ENCODE peak calls at places on chromosomes 13 and 19, in eight cellular contexts. A is sigmoid colon, C is ovary, H is heart left ventricle, D is uterus, Z is tibial nerve, T is IMR-90, V is A549. B is an unnamed sample. For H3K4me1, the result is how much of the 10 kb centered on the place peaks cover.

GRCh38 chr13:62129000-62129551 is 713.4 kb upstream of the PCDH20 start:
- DNase-seq in A (no peak), C (no peak), H (no peak), D (no peak), Z (no peak), T (no peak), V (no peak), B (no peak)

GRCh38 chr19:28428644-28429348 is 784.2 kb downstream of the UQCRFS1 start:
- DNase-seq in A (no peak), C (no peak), H (no peak), D (no peak), Z (no peak), T (no peak), V (no peak), B (no peak)

GRCh38 chr13:91200486-91200885 is 147.0 kb upstream of the MIR17HG start:
- DNase-seq in A (no peak), C (no peak), H (no peak), D (no peak), Z (no peak), T (no peak), V (no peak), B (no peak)

GRCh38 chr13:24574847-24575246 is 62.3 kb upstream of the PARP4 start:
- DNase-seq in A (no peak), C (no peak), H (no peak), D (no peak), Z (no peak), T (no peak), V (no peak), B (no peak)

GRCh38 chr19:20661150-20661819 is at the start of gene ZNF626:
- DNase-seq in A (peak), C (peak), H (peak), D (peak), Z (peak), T (peak), V (no peak), B (peak)

GRCh38 chr13:107301724-107302374 is 733.9 kb upstream of the ARGLU1 start:
- DNase-seq in A (no peak), C (no peak), H (no peak), D (no peak), Z (no peak), T (no peak), V (no peak), B (no peak)

GRCh38 chr19:16032509-16033135 is 43.7 kb upstream of the TPM4 start:
- DNase-seq in A (peak), C (no peak), H (no peak), D (no peak), Z (no peak), T (no peak), V (no peak), B (no peak)

GRCh38 chr13:23570099-23570926 is at the start of gene TNFRSF19:
- DNase-seq in A (no peak), C (no peak), H (peak), D (peak), Z (peak), T (peak), V (no peak), B (no peak)

GRCh38 chr13:82298110-82298509 is 1584.2 kb downstream of the SLITRK1 start:
- DNase-seq in A (no peak), C (no peak), H (no peak), D (no peak), Z (no peak), T (no peak), V (no peak), B (no peak)
- H3K4me3 ChIP-seq in A (no peak), C (no peak), H (no peak), D (no peak), Z (no peak), T (no peak), V (no peak), B (no peak)

GRCh38 chr19:1592023-1592754 is 476 bp downstream of the MBD3 start:
- DNase-seq in A (peak), C (peak), H (peak), D (peak), Z (peak), T (peak), V (peak), B (peak)
- TF ChIP-seq POLR2A in A (no peak), C (peak), H (peak), D (peak), Z (peak), T (peak), V (peak), B (peak)

GRCh38 chr19:33175156-33175782 is 18.9 kb upstream of the LRP3 start:
- DNase-seq in A (no peak), C (no peak), H (no peak), D (no peak), Z (no peak), T (no peak), V (no peak), B (no peak)
- H3K4me1 ChIP-seq in A (under half), C (under half), H (under half), D (under half), Z (under half), T (under half), V (under half), B (under half)

DNA sequence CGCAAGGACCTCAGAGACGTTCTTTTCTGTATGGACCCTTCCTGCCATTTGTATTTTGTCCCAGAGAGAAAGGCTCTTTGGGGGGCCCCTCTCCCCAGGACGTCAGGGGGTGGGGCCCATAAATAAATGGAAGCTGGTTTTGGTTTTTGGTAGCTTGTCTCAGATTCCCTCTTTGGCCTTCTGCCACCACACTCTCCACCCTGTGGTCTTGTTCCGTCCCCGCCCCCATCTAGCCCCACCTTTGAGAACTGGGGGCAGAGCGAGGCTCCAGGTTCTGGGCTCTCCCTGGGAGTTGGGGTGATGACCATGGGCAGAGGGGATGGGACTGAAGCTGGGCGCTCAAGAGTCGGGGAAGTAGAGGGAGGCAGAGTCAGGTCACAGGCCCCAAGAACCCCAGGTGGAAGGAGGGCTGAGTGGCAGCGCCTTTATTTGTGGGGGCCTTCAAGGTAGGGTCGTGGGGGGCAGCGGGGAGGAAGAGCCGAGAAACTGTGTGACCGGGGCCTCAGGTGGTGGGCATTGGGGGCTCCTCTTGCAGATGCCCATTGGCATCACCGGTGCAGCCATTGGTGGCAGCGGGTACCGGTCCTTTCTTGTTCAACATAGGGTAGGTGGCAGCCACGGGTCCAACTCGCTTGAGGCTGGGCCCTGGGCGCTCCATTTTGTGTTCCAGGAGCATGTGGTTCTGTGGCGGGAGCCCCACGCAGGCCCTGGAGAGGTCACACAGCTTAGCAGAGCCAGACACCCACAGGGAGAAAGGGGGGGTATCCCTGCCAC is 3.3 kb downstream of the ISYNA1 start:
- DNase-seq in A (no peak), C (peak), H (no peak), D (peak), Z (no peak), T (no peak), V (no peak), B (no peak)
- H3K4me3 ChIP-seq in A (peak), C (no peak), H (no peak), D (peak), Z (no peak), T (no peak), V (no peak), B (no peak)

GRCh38 chr19:45063851-45064801 is 12.2 kb downstream of the ZNF296 start:
- DNase-seq in A (no peak), C (no peak), H (no peak), D (no peak), Z (no peak), T (no peak), V (no peak), B (no peak)
- TF ChIP-seq POLR2A in A (no peak), C (no peak), H (no peak), D (no peak), Z (no peak), T (no peak), V (no peak), B (no peak)

DNA sequence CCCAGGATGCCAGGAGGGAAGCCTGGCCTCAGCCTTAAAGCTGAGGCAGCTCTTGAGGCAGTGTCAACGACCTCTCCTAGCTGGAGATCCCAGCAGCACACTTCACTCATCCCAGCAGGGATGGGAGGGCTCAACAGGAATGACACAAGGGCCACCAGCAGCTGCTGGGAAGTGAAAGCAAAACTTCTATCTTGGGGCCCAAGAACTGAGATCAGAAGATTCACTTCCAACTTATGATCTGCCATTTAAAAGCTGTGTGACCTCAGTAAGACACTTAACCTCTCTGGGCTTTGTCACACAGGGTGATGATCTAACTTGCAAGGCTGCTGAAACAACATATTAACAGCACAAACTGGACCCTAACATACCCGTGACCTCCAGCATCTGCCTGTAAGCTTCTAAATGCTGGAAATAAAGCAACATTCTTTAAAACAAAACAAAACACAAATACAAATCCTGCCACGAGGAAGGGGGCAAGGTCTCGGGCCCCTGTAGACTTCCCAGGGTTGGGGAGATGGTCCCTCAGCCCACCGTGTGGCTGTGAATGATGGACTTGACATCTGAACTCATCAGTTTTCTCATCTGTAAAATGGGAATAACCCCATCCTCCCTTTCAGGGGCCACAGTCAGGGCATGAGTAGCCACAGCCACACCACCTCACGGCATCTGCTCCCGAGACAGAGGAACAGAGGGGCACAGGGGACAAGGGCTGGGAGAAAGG is 22.7 kb downstream of the ELL start:
- DNase-seq in A (no peak), C (no peak), H (no peak), D (no peak), Z (no peak), T (no peak), V (no peak), B (no peak)
- H3K4me1 ChIP-seq in A (half or more), C (under half), H (half or more), D (under half), Z (half or more), T (under half), V (under half), B (under half)

GRCh38 chr19:6586726-6587092 is 4.2 kb downstream of the CD70 start:
- DNase-seq in A (no peak), C (no peak), H (no peak), D (no peak), Z (no peak), T (no peak), V (no peak), B (no peak)
- H3K4me3 ChIP-seq in A (no peak), C (no peak), H (no peak), D (no peak), Z (no peak), T (no peak), V (no peak), B (no peak)

DNA sequence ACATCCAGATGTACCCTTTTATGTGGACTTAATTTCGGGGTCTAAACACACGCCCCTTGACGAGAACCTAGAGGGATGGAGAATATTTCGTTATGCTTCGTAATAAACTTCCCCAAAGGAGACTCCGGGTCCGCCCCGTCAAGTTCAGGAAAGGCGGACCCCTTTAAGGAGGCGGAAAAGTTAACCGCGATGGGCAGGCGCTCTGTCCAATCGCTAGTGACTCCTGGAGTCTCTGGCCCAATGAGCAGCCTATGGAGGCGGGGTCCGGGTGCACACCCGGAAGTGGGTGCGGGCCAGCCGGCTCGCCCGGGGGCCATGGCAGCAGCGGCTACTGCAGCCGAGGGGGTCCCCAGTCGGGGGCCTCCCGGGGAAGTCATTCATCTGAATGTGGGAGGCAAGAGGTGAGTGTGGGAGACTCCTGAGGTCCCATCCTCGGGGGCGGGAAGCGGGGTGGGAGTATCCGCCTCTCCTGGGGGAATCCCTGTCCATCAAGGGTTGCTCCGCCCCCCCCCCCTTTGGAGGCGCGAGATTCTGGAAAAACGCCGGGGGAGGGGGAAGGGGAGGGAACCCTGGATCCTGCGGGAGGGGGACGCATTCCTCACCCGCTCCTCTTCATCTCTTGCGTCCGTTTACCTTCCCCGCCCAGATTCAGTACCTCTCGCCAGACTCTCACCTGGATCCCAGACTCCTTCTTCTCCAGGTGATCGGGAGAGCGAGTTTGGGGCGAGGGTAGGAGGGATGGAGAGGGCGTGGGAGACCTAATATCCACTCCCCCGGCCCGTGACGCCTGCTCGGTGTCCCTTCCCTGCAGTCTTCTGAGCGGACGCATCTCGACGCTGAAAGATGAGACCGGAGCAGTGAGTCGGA is at the start of gene SHKBP1:
- DNase-seq in A (peak), C (peak), H (peak), D (peak), Z (peak), T (peak), V (peak), B (peak)
- TF ChIP-seq POLR2A in A (peak), C (no peak), H (peak), D (peak), Z (peak), T (peak), V (peak), B (peak)

GRCh38 chr13:42574435-42575311 is 721 bp downstream of the TNFSF11 start:
- DNase-seq in A (no peak), C (no peak), H (no peak), D (no peak), Z (no peak), T (no peak), V (no peak), B (peak)
- H3K4me1 ChIP-seq in A (under half), C (under half), H (under half), D (under half), Z (under half), T (under half), V (under half), B (under half)

B was measured in Peyer's patch.